ENCODE peak calls at places on chromosomes 4 and X, in ten cellular contexts. G, M, F, J, D, N, A, W, O and U are unnamed samples.
A peak's percentile ranks its signal among the peaks of the same experiment; 100 is the strongest.

GRCh38 chrX:18620349-18620748 is 51.6 kb downstream of the RS1 start:
- DNase-seq in G (no peak), M (no peak), F (no peak), J (no peak), D (no peak), N (no peak), A (no peak), W (peak; percentile 3), O (no peak), U (no peak)

GRCh38 chr4:162610116-162610515 is 446.3 kb upstream of the FSTL5 start:
- DNase-seq in G (no peak), M (no peak), F (no peak), J (no peak), D (no peak), N (no peak), A (no peak), W (no peak), O (no peak), U (no peak)

GRCh38 chrX:18931972-18932371 is 51.9 kb downstream of the PHKA2 start:
- DNase-seq in G (no peak), M (peak; percentile 81), F (peak; percentile 12), J (peak; percentile 22), D (no peak), N (peak; percentile 0), A (no peak), W (no peak), O (no peak), U (no peak)

GRCh38 chrX:134236690-134237362 is at the start of gene CCDC160:
- DNase-seq in G (no peak), M (peak; percentile 93), F (peak; percentile 34), J (peak; percentile 40), D (no peak), N (no peak), A (no peak), W (peak; percentile 22), O (no peak), U (no peak)

GRCh38 chr4:48300004-48300403 is 30.4 kb upstream of the TEC start:
- DNase-seq in G (no peak), M (no peak), F (peak; percentile 70), J (no peak), D (peak; percentile 22), N (no peak), A (no peak), W (no peak), O (no peak), U (no peak)

GRCh38 chr4:18075823-18076433 is 54.4 kb upstream of the LCORL start:
- DNase-seq in G (no peak), M (peak; percentile 18), F (peak; percentile 27), J (no peak), D (no peak), N (no peak), A (no peak), W (no peak), O (no peak), U (peak; percentile 34)

GRCh38 chr4:87152310-87153061 is 67.9 kb downstream of the KLHL8 start:
- DNase-seq in G (no peak), M (no peak), F (no peak), J (no peak), D (no peak), N (no peak), A (no peak), W (no peak), O (no peak), U (no peak)

GRCh38 chrX:148309413-148309812 is 191.0 kb upstream of the AFF2 start:
- DNase-seq in G (no peak), M (no peak), F (no peak), J (no peak), D (no peak), N (no peak), A (no peak), W (no peak), O (no peak), U (no peak)

GRCh38 chr4:134200811-134201215 is 776 bp downstream of the PABPC4L start:
- DNase-seq in G (no peak), M (no peak), F (peak; percentile 9), J (peak; percentile 6), D (no peak), N (no peak), A (no peak), W (no peak), O (peak; percentile 69), U (no peak)

GRCh38 chr4:45663495-45664148 is 460.2 kb downstream of the GABRG1 start:
- DNase-seq in G (no peak), M (no peak), F (no peak), J (no peak), D (no peak), N (no peak), A (no peak), W (no peak), O (no peak), U (no peak)

GRCh38 chr4:15656038-15656470 is 897 bp upstream of the FBXL5 start:
- DNase-seq in G (no peak), M (no peak), F (no peak), J (no peak), D (no peak), N (peak; percentile 53), A (no peak), W (no peak), O (no peak), U (no peak)

GRCh38 chr4:47668810-47669408 is 169.0 kb downstream of the CORIN start:
- DNase-seq in G (no peak), M (peak; percentile 7), F (peak; percentile 49), J (peak; percentile 53), D (peak; percentile 35), N (peak; percentile 26), A (no peak), W (peak; percentile 29), O (no peak), U (peak; percentile 74)

GRCh38 chrX:46913710-46914109 is 1.5 kb downstream of the JADE3 start:
- DNase-seq in G (no peak), M (peak; percentile 30), F (peak; percentile 20), J (peak; percentile 6), D (peak; percentile 1), N (no peak), A (no peak), W (no peak), O (no peak), U (no peak)

GRCh38 chrX:18075603-18076002 is 145.1 kb downstream of the BEND2 start:
- DNase-seq in G (peak; percentile 96), M (no peak), F (no peak), J (no peak), D (no peak), N (peak; percentile 65), A (no peak), W (no peak), O (no peak), U (peak; percentile 33)

GRCh38 chr4:51932261-51932660 is 87.9 kb downstream of the LRRC66 start:
- DNase-seq in G (no peak), M (no peak), F (peak; percentile 6), J (peak; percentile 79), D (peak; percentile 2), N (no peak), A (no peak), W (no peak), O (no peak), U (no peak)

GRCh38 chrX:151030845-151031244 is 47.7 kb downstream of the HMGB3 start:
- DNase-seq in G (no peak), M (no peak), F (no peak), J (no peak), D (no peak), N (no peak), A (no peak), W (no peak), O (no peak), U (no peak)

GRCh38 chr4:10554694-10555093 is 97.5 kb upstream of the ZNF518B start:
- DNase-seq in G (no peak), M (peak; percentile 50), F (peak; percentile 40), J (peak; percentile 53), D (peak; percentile 48), N (peak; percentile 13), A (no peak), W (peak; percentile 41), O (no peak), U (peak; percentile 74)

GRCh38 chrX:16788477-16788876 is 2.2 kb downstream of the TXLNG start:
- DNase-seq in G (no peak), M (no peak), F (peak; percentile 2), J (no peak), D (no peak), N (no peak), A (no peak), W (no peak), O (no peak), U (no peak)

GRCh38 chr4:55575513-55575912 is 16.5 kb downstream of the PDCL2 start:
- DNase-seq in G (no peak), M (no peak), F (no peak), J (no peak), D (no peak), N (no peak), A (no peak), W (no peak), O (no peak), U (no peak)

GRCh38 chr4:62640296-62640695 is 1440.2 kb downstream of the ADGRL3 start:
- DNase-seq in G (no peak), M (no peak), F (no peak), J (peak; percentile 1), D (no peak), N (no peak), A (no peak), W (no peak), O (no peak), U (no peak)

GRCh38 chr4:29581469-29581868 is 1138.7 kb upstream of the PCDH7 start:
- DNase-seq in G (no peak), M (no peak), F (no peak), J (no peak), D (no peak), N (no peak), A (no peak), W (no peak), O (no peak), U (no peak)

GRCh38 chrX:16282209-16282608 is 114.9 kb downstream of the MAGEB17 start:
- DNase-seq in G (no peak), M (no peak), F (no peak), J (no peak), D (no peak), N (no peak), A (no peak), W (no peak), O (no peak), U (no peak)

GRCh38 chrX:31480696-31481095 is 408.9 kb upstream of the FTHL17 start:
- DNase-seq in G (no peak), M (no peak), F (no peak), J (no peak), D (no peak), N (no peak), A (no peak), W (no peak), O (no peak), U (no peak)

GRCh38 chrX:136112781-136113180 is 34.6 kb upstream of the FHL1 start:
- DNase-seq in G (no peak), M (no peak), F (no peak), J (peak; percentile 6), D (no peak), N (no peak), A (no peak), W (no peak), O (no peak), U (no peak)

GRCh38 chrX:131812847-131813825 is 210.0 kb upstream of the STK26 start:
- DNase-seq in G (peak; percentile 41), M (no peak), F (peak; percentile 23), J (peak; percentile 36), D (no peak), N (no peak), A (peak; percentile 36), W (peak; percentile 59), O (peak; percentile 88), U (peak; percentile 19)

GRCh38 chr4:126192506-126192905 is 877.8 kb downstream of the FAT4 start:
- DNase-seq in G (no peak), M (no peak), F (no peak), J (no peak), D (no peak), N (no peak), A (no peak), W (no peak), O (no peak), U (no peak)

GRCh38 chr4:160826339-160826679 is 1337.5 kb downstream of the FSTL5 start:
- DNase-seq in G (no peak), M (no peak), F (no peak), J (no peak), D (no peak), N (no peak), A (no peak), W (no peak), O (no peak), U (no peak)

GRCh38 chr4:155800685-155801343 is 42.0 kb downstream of the GUCY1B1 start:
- DNase-seq in G (no peak), M (no peak), F (no peak), J (no peak), D (no peak), N (no peak), A (no peak), W (no peak), O (no peak), U (no peak)